ENCODE peak calls at places on chromosomes 3 and 15, in eight cellular contexts. Q is T47D; A is activated effector memory CD4-positive, alpha-beta T cell treated with Interleukin-2 at 50 U/mL for 16 hours; O is testis; P is GF-D8; L is neural crest cell; M is fibroblast of gingiva; N is activated CD4-positive, alpha-beta T cell treated with anti-CD3 and anti-CD28 coated beads, Interleukin-2, amount 10 ng/mL, durations not matched to agents 7 days and 5 days. U is an unnamed sample.

GRCh38 chr3:156449712-156450574 is 105.0 kb downstream of the SSR3 start:
- DNase-seq in Q (peak; percentile 39), A (no peak), O (peak; percentile 54), P (no peak), L (no peak), M (peak; percentile 24), N (no peak), U (peak; percentile 43)

GRCh38 chr3:114499986-114500385 is 206.2 kb downstream of the TIGIT start:
- DNase-seq in Q (no peak), A (no peak), O (no peak), P (no peak), L (no peak), M (no peak), N (peak; percentile 13), U (peak; percentile 10)

GRCh38 chr3:185082149-185082548 is 70.7 kb downstream of the C3orf70 start:
- DNase-seq in Q (no peak), A (no peak), O (no peak), P (no peak), L (no peak), M (no peak), N (no peak), U (no peak)

GRCh38 chr3:77370413-77370812 is 330.5 kb downstream of the ROBO2 start:
- DNase-seq in Q (no peak), A (no peak), O (no peak), P (no peak), L (no peak), M (peak; percentile 78), N (no peak), U (no peak)

GRCh38 chr3:190225186-190225692 is 97.0 kb downstream of the CLDN1 start:
- DNase-seq in Q (no peak), A (no peak), O (no peak), P (peak; percentile 4), L (no peak), M (peak; percentile 10), N (peak; percentile 8), U (peak; percentile 47)

GRCh38 chr3:42345811-42346210 is 64.6 kb downstream of the LYZL4 start:
- DNase-seq in Q (no peak), A (no peak), O (no peak), P (no peak), L (no peak), M (no peak), N (peak; percentile 19), U (no peak)

GRCh38 chr15:37823601-37824275 is 110.7 kb upstream of the TMCO5A start:
- DNase-seq in Q (no peak), A (no peak), O (no peak), P (no peak), L (no peak), M (no peak), N (no peak), U (no peak)

GRCh38 chr15:80452166-80452565 is 48.0 kb downstream of the ARNT2 start:
- DNase-seq in Q (no peak), A (no peak), O (no peak), P (no peak), L (no peak), M (no peak), N (no peak), U (no peak)

GRCh38 chr15:58489693-58490404 is 58.1 kb downstream of the LIPC start:
- DNase-seq in Q (no peak), A (no peak), O (no peak), P (no peak), L (no peak), M (no peak), N (no peak), U (no peak)

GRCh38 chr15:31276596-31277298 is 49.9 kb upstream of the KLF13 start:
- DNase-seq in Q (no peak), A (no peak), O (peak; percentile 7), P (no peak), L (no peak), M (no peak), N (no peak), U (no peak)

GRCh38 chr15:86776120-86776519 is 696.4 kb downstream of the AGBL1 start:
- DNase-seq in Q (no peak), A (no peak), O (no peak), P (no peak), L (no peak), M (no peak), N (no peak), U (no peak)

U was measured in Kasumi-1.